ENCODE peak calls at places on chromosomes 12 and 14, in five cellular contexts. Y is CD8-positive, alpha-beta T cell; L is fibroblast of lung; S is cardiac muscle cell; E is A549. H is an unnamed sample. For H3K4me1, the result is how much of the 10 kb centered on the place peaks cover.

GRCh38 chr12:93888964-93889363 is 211.8 kb downstream of the CRADD start:
- DNase-seq in Y (no peak), L (no peak), S (no peak), E (no peak), H (no peak)

GRCh38 chr12:70648831-70649230 is 11.6 kb upstream of the PTPRB start:
- DNase-seq in Y (no peak), L (peak), S (peak), E (no peak), H (no peak)

GRCh38 chr12:45670339-45671065 is 59.0 kb upstream of the ARID2 start:
- DNase-seq in Y (no peak), L (no peak), S (peak), E (no peak), H (no peak)

GRCh38 chr14:74563621-74564159 is 48.3 kb downstream of the LTBP2 start:
- DNase-seq in Y (no peak), L (no peak), S (no peak), E (no peak), H (no peak)

GRCh38 chr14:75050852-75051555 is at the start of gene MLH3:
- DNase-seq in Y (peak), L (peak), S (peak), E (peak), H (peak)

GRCh38 chr12:125148316-125148715 is 83.1 kb downstream of the AACS start:
- DNase-seq in Y (no peak), L (no peak), S (no peak), E (no peak), H (no peak)

GRCh38 chr12:107684029-107684790 is 1.4 kb upstream of the PWP1 start:
- DNase-seq in Y (no peak), L (peak), S (peak), E (no peak), H (no peak)

GRCh38 chr12:13816394-13816793 is 165.0 kb downstream of the GRIN2B start:
- DNase-seq in Y (no peak), L (no peak), S (no peak), E (no peak), H (no peak)

GRCh38 chr12:117188961-117189724 is 1.1 kb downstream of the FBXO21 start:
- DNase-seq in Y (no peak), L (peak), S (peak), E (no peak), H (no peak)

GRCh38 chr12:50062733-50063452 is 5.5 kb downstream of the ASIC1 start:
- DNase-seq in Y (no peak), L (peak), S (no peak), E (no peak), H (peak)

GRCh38 chr14:29752221-29752923 is 175.3 kb downstream of the PRKD1 start:
- DNase-seq in Y (no peak), L (no peak), S (no peak), E (no peak), H (no peak)

GRCh38 chr12:90991952-90992465 is 12.8 kb downstream of the EPYC start:
- DNase-seq in Y (no peak), L (no peak), S (no peak), E (no peak), H (no peak)

GRCh38 chr12:113835433-113835832 is 130.7 kb downstream of the RBM19 start:
- DNase-seq in Y (no peak), L (no peak), S (no peak), E (no peak), H (no peak)
- H3K27ac ChIP-seq in Y (no peak), L (no peak), S (no peak), E (no peak), H (no peak)

DNA sequence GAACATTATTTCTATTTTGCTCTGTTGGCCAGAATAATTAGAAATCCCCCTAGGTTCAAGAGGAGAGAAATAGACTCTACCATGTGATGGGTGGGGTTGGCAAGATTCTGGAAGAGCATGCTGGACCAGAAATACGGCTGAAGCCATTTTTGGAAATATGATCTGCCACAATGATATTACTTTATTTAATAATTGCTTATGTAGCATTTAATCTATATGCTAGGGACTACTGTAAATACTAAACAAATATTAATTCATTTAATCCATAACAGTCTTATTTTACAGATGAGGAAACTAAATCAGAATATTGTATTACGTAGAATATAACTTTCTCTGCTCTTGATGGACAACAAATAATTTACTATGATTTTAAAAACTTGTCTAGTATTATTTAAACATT is 193.7 kb downstream of the RAD51B start:
- DNase-seq in Y (no peak), L (no peak), S (no peak), E (no peak), H (no peak)
- H3K4me3 ChIP-seq in Y (no peak), L (no peak), S (no peak), E (no peak), H (no peak)

DNA sequence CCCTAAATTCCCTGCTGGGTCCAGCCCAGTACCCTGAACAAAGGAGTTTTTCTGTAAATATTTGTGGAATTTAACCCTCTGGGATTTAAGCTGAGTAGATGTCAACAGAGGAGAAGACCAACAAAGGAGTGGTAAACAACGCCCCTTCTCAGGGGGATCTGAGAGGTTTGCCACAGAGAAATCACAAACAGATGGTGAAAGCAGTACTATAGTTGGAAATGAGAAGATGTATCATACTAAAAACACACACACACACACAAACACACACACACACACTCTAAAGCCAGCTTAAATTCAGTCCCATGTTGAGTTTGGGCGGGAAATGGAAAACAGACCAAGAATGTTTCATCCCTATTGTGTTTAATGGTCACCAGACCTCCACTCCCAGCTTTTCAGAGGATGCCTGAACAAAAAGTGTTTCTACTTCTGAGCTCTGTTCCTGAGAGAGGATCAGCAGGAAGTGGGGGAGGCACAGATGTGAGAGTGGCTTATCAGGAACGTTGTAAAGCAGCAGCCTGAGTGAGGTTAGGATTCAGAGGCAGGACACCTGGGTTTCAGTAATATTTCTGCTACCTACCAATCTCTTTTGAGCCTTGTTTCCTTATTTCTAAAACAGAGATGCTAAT is 3.2 kb downstream of the BIN2 start:
- DNase-seq in Y (no peak), L (peak), S (peak), E (no peak), H (no peak)
- H3K4me1 ChIP-seq in Y (half or more), L (under half), S (under half), E (under half), H (under half)

DNA sequence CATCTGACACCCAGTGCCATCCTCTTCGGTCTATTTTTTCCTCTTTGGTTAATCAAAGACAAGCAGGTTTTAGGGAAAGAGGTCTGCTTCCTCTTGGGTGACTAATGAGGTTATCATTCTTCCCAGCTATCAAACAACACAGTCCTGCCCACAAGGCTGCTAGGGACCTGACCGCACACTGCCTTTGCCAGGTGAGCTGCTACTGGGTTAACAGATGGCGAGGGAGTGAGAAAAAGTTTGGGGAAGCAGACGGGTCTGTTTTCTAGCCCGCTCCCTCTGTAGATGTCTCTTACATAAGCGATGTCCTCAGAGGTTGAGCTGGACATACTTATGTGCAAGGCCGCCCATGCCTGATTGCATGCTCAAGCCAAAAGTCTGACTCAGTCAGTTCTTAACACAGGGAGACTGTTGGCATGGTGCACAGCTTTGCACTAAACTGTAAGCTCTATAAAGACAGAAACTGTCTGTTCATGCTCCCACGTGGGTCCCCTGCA is 94.1 kb downstream of the SLC15A4 start:
- DNase-seq in Y (no peak), L (no peak), S (no peak), E (no peak), H (no peak)
- H3K27ac ChIP-seq in Y (no peak), L (no peak), S (no peak), E (peak), H (no peak)

GRCh38 chr14:93011650-93012317 is 88.8 kb downstream of the CHGA start:
- DNase-seq in Y (no peak), L (no peak), S (no peak), E (no peak), H (no peak)
- H3K4me3 ChIP-seq in Y (no peak), L (no peak), S (no peak), E (no peak), H (no peak)

GRCh38 chr12:110592078-110592477 is 9.0 kb upstream of the PPTC7 start:
- DNase-seq in Y (no peak), L (no peak), S (no peak), E (no peak), H (no peak)

GRCh38 chr12:110590806-110591326 is 7.7 kb upstream of the PPTC7 start:
- DNase-seq in Y (no peak), L (no peak), S (peak), E (no peak), H (no peak)

GRCh38 chr12:110585231-110585799 is 2.2 kb upstream of the PPTC7 start:
- DNase-seq in Y (peak), L (peak), S (peak), E (no peak), H (no peak)

GRCh38 chr12:110591508-110592051 is 8.5 kb upstream of the PPTC7 start:
- DNase-seq in Y (no peak), L (no peak), S (no peak), E (no peak), H (no peak)

DNA sequence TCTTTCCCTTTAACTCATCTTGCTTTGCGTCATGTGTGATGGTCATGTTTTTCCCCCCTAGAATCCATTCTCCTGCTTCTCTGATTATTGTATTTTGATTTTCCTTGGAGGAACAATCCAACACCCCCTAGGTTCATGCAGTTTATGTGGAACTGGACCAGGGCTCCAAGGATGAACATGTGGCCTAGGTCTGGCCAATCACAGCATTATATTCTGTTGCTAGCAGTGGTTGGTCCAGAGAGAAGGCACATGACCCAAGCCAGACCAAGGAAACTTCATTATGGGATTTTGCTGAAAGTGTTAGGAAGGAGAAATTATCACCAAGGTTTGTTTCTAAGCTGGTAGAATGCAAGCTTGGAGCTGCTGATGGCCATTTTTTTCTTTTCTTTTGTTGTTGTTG is 6.9 kb upstream of the PPTC7 start:
- DNase-seq in Y (no peak), L (no peak), S (no peak), E (no peak), H (no peak)
- H3K4me1 ChIP-seq in Y (under half), L (under half), S (under half), E (under half), H (under half)

H was measured in psoas muscle.